ENCODE peak calls at places on chromosome X, in nine cellular contexts. J, H, U, Y, N, I, X, F and Q are unnamed samples.
A peak's percentile ranks its signal among the peaks of the same experiment; 100 is the strongest.

GRCh38 chrX:56726609-56727008 is 2.4 kb upstream of the NBDY start:
- DNase-seq in J (no peak), H (peak; percentile 7), I (peak; percentile 51), X (no peak), N (no peak), F (no peak), Y (peak; percentile 14), U (no peak), Q (no peak)

GRCh38 chrX:103248553-103248952 is 6.4 kb downstream of the TCEAL8 start:
- DNase-seq in X (no peak), H (peak; percentile 38), F (no peak), N (no peak), U (no peak), Y (peak; percentile 6), J (no peak), I (peak; percentile 7), Q (no peak)

GRCh38 chrX:15468036-15468435 is 25.1 kb downstream of the PIR start:
- DNase-seq in I (peak; percentile 44), X (no peak), Y (no peak), U (no peak), F (no peak), N (no peak), J (peak; percentile 12), H (peak; percentile 58), Q (no peak)

GRCh38 chrX:39821011-39821708 is 276.6 kb downstream of the BCOR start:
- DNase-seq in U (no peak), H (no peak), J (no peak), N (peak; percentile 48), I (peak; percentile 42), F (peak; percentile 16), X (no peak), Y (peak; percentile 65), Q (peak; percentile 55)

GRCh38 chrX:107683931-107684330 is 55.6 kb downstream of the PRPS1 start:
- DNase-seq in F (no peak), U (peak; percentile 56), H (no peak), N (no peak), Y (no peak), X (no peak), I (no peak), J (no peak), Q (no peak)

GRCh38 chrX:153703036-153703370 is 15.3 kb downstream of the SLC6A8 start:
- DNase-seq in Y (no peak), N (no peak), U (no peak), J (peak; percentile 73), X (no peak), I (peak; percentile 79), H (no peak), F (no peak), Q (no peak)

GRCh38 chrX:132169554-132169953 is 41.7 kb upstream of the FRMD7 start:
- DNase-seq in Y (no peak), J (no peak), H (no peak), F (no peak), I (no peak), X (no peak), N (no peak), U (no peak), Q (no peak)

GRCh38 chrX:65894138-65894537 is 145.7 kb downstream of the VSIG4 start:
- DNase-seq in U (no peak), I (no peak), J (peak; percentile 17), X (no peak), H (no peak), N (no peak), F (no peak), Y (no peak), Q (no peak)

DNA sequence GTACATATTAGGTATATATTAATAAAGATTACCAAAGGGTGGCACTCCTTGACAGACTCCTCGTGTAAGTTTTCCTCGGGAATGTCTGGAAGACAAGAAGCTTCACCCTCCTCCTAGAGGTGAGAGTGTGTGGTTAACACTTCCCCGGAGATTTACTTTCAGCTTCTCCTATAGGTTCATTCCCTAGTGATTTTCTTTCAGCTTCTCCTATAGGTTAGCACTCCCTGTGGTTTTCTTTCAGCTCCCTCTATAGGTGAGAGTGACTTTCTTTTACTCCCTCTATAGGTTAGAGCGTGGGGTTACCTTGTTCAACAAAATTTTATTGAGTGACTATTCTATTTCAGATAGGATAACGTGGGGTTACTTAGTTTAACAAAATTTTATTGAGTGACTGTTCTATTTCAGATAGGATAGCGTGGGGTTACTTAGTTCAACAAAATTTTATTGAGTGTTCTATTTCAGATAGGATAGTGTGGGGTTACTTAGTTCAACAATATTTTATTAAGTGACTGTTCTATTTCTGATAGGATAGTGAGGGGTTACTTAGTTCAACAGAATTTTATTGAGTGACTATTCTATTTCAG is 106.0 kb upstream of the PLAC1 start:
- DNase-seq in Y (peak; percentile 32), F (no peak), J (no peak), H (no peak), U (no peak), I (peak; percentile 20), X (no peak), N (no peak), Q (no peak)
- TF ChIP-seq CTCF in Y (no peak), F (peak; percentile 36), J (peak; percentile 25), H (no peak), U (no peak), I (no peak), X (no peak), N (no peak), Q (no peak)

GRCh38 chrX:12441376-12442128 is 303.3 kb downstream of the FRMPD4 start:
- DNase-seq in H (peak; percentile 14), Y (no peak), F (no peak), U (no peak), I (peak; percentile 84), N (no peak), J (no peak), X (no peak), Q (no peak)
- TF ChIP-seq CTCF in H (no peak), Y (no peak), F (no peak), U (no peak), I (peak; percentile 12), N (no peak), J (no peak), X (no peak), Q (no peak)

DNA sequence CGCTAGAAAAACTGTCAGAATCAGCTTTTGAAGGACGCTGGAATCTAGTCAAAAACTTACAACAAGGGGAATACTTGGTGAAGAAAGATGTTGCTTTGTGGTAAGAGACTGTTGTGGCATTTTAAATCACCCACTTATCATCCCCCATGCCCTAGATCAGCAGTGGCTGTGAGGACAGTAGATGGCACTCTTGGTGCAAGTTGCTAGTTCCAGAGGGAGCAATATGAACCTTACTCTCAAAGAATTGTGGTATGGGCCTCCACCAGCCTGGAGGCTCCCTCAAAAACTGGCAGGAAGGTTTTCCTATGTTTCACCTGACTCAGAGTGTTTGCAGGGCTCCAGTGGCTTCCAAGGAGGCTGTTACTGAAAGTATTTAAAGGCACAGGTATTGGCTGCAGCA is 37.7 kb upstream of the SLC16A2 start:
- DNase-seq in U (no peak), N (peak; percentile 32), F (peak; percentile 1), H (peak; percentile 8), Y (peak; percentile 21), J (peak; percentile 11), X (no peak), I (peak; percentile 55), Q (peak; percentile 58)
- TF ChIP-seq CTCF in U (no peak), N (no peak), F (peak; percentile 58), H (peak; percentile 28), Y (peak; percentile 23), J (peak; percentile 10), X (no peak), I (peak; percentile 62), Q (peak; percentile 66)

DNA sequence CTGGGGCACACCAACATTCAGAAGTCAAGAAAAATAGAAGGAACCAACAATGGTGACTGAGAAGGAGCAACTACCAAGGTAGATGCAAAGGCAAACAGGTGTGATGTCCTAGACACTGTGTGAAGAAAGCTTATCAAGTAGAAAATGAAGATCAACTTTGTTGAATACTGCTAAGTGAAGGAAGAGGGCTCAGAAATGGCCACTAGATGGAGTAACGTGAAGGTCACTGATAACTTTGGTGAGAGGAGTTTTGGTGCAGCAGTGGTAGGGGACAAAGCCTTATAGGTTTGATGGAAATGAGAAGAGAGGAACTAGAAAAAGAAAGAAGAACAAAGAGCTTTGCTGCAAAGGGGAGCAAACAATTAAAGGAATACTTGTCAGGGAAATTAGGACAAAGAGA is 23.5 kb downstream of the OTC start:
- DNase-seq in F (peak; percentile 1), H (no peak), X (no peak), J (no peak), I (no peak), N (no peak), Y (peak; percentile 3), U (no peak), Q (no peak)
- TF ChIP-seq CTCF in F (peak; percentile 51), H (peak; percentile 4), X (no peak), J (no peak), I (peak; percentile 22), N (no peak), Y (peak; percentile 27), U (no peak), Q (no peak)

GRCh38 chrX:70769659-70770232 is 138.8 kb downstream of the TEX11 start:
- DNase-seq in X (no peak), U (no peak), H (no peak), Y (no peak), N (no peak), J (no peak), I (no peak), F (no peak), Q (no peak)
- TF ChIP-seq CTCF in X (no peak), U (no peak), H (peak; percentile 9), Y (no peak), N (peak; percentile 22), J (peak; percentile 30), I (no peak), F (peak; percentile 70), Q (no peak)